ENCODE peak calls at places on chromosomes 11 and 22, in nine cellular contexts. E, R, G, T, H, X, F, S and L are unnamed samples.

GRCh38 chr22:35477911-35478582 is 62.6 kb upstream of the RASD2 start:
- DNase-seq in E (no peak), R (peak; percentile 93), G (peak; percentile 78), T (peak; percentile 50), H (peak; percentile 70), X (no peak), F (peak; percentile 98), S (no peak), L (no peak)

GRCh38 chr11:76313913-76314740 is 66.8 kb downstream of the THAP12 start:
- DNase-seq in E (no peak), R (no peak), G (peak; percentile 62), T (no peak), H (peak; percentile 39), X (no peak), F (no peak), S (no peak), L (no peak)

GRCh38 chr22:43317252-43317651 is 25.9 kb downstream of the SCUBE1 start:
- DNase-seq in E (no peak), R (no peak), G (no peak), T (no peak), H (no peak), X (no peak), F (no peak), S (no peak), L (no peak)

GRCh38 chr11:62806611-62807121 is 1.4 kb upstream of the NXF1 start:
- DNase-seq in E (no peak), R (no peak), G (peak; percentile 71), T (no peak), H (peak; percentile 47), X (peak; percentile 59), F (no peak), S (no peak), L (no peak)

GRCh38 chr11:65829459-65829858 is 4.3 kb upstream of the SNX32 start:
- DNase-seq in E (no peak), R (no peak), G (no peak), T (no peak), H (no peak), X (no peak), F (no peak), S (no peak), L (no peak)

GRCh38 chr22:44363214-44363979 is 50.6 kb upstream of the SHISAL1 start:
- DNase-seq in E (no peak), R (peak; percentile 68), G (peak; percentile 91), T (peak; percentile 93), H (peak; percentile 99), X (peak; percentile 88), F (no peak), S (peak; percentile 65), L (no peak)

GRCh38 chr11:105181521-105181920 is 42.0 kb upstream of the CARD18 start:
- DNase-seq in E (no peak), R (no peak), G (no peak), T (no peak), H (peak; percentile 77), X (no peak), F (no peak), S (no peak), L (no peak)

GRCh38 chr11:69123593-69124545 is 31.9 kb upstream of the SMIM38 start:
- DNase-seq in E (peak; percentile 63), R (no peak), G (no peak), T (no peak), H (no peak), X (no peak), F (no peak), S (no peak), L (no peak)

GRCh38 chr11:47571895-47572294 is 6.5 kb downstream of the PTPMT1 start:
- DNase-seq in E (no peak), R (no peak), G (no peak), T (no peak), H (no peak), X (no peak), F (no peak), S (no peak), L (no peak)

GRCh38 chr11:47578524-47579460 is at the start of the genes KBTBD4 and NDUFS3:
- DNase-seq in E (peak; percentile 96), R (peak; percentile 94), G (peak; percentile 91), T (peak; percentile 85), H (peak; percentile 92), X (peak; percentile 90), F (peak; percentile 70), S (peak; percentile 93), L (peak; percentile 96)

GRCh38 chr11:47572715-47573255 is 6.0 kb downstream of the KBTBD4 start:
- DNase-seq in E (no peak), R (no peak), G (peak; percentile 32), T (no peak), H (no peak), X (no peak), F (no peak), S (no peak), L (no peak)

GRCh38 chr11:47573321-47573720 is 5.4 kb downstream of the KBTBD4 start:
- DNase-seq in E (no peak), R (no peak), G (peak; percentile 29), T (no peak), H (no peak), X (no peak), F (no peak), S (no peak), L (no peak)

DNA sequence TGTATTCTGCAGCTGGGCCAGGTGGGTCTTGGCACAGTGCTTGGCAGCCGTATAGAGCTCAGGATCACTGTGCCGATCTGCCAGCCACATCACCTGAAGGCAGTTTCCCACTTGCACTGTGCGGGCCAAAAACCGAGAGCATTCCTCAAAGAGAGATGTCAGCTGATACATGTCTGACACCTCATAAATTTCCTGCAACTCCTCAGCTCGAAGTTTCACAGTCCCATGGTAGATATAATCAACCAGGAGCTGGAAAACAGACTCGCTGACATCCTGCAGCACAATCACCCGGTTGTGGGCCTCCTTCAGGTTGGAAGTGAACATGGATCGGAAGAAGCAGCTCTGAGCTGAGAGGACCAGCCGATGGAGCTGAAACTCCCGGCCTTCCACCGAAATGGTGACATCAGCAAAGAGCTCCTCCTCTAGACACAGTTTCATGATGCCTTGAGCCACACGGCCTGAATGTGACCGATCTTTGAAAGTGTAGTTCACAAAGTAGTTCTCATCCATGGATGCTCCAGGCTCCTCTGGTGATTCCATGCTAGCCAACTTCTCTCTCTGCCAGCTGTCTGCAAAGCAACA is 1.2 kb downstream of the KBTBD4 start:
- DNase-seq in E (no peak), R (no peak), G (peak; percentile 7), T (no peak), H (no peak), X (no peak), F (no peak), S (no peak), L (no peak)
- H3K27ac ChIP-seq in E (peak overlapping the region; percentile 6), R (no peak overlapping the region), G (no peak overlapping the region), T (no peak overlapping the region), H (peak overlapping the region; percentile 91), X (no peak overlapping the region), F (no peak overlapping the region), S (no peak overlapping the region), L (peak overlapping the region; percentile 81)

GRCh38 chr11:111779118-111779517 is 12.9 kb upstream of the PPP2R1B start:
- DNase-seq in E (no peak), R (no peak), G (no peak), T (no peak), H (no peak), X (no peak), F (no peak), S (no peak), L (no peak)

GRCh38 chr11:111785076-111785475 is 18.9 kb upstream of the PPP2R1B start:
- DNase-seq in E (no peak), R (no peak), G (no peak), T (no peak), H (no peak), X (no peak), F (no peak), S (no peak), L (no peak)

GRCh38 chr11:111778047-111778558 is 11.9 kb upstream of the PPP2R1B start:
- DNase-seq in E (no peak), R (no peak), G (no peak), T (no peak), H (no peak), X (no peak), F (no peak), S (no peak), L (no peak)

GRCh38 chr11:111785886-111786412 is 19.8 kb upstream of the PPP2R1B start:
- DNase-seq in E (no peak), R (no peak), G (no peak), T (no peak), H (no peak), X (no peak), F (no peak), S (no peak), L (no peak)

GRCh38 chr11:111782109-111782784 is 16.1 kb upstream of the PPP2R1B start:
- DNase-seq in E (no peak), R (no peak), G (no peak), T (no peak), H (no peak), X (no peak), F (no peak), S (no peak), L (no peak)
- H3K9me3 ChIP-seq in E (no peaks in the 10 kb centered on the region), R (no peaks in the 10 kb centered on the region), G (no peaks in the 10 kb centered on the region), T (no peaks in the 10 kb centered on the region), H (no peaks in the 10 kb centered on the region), X (no peaks in the 10 kb centered on the region), F (no peaks in the 10 kb centered on the region), S (no peaks in the 10 kb centered on the region), L (no peaks in the 10 kb centered on the region)

DNA sequence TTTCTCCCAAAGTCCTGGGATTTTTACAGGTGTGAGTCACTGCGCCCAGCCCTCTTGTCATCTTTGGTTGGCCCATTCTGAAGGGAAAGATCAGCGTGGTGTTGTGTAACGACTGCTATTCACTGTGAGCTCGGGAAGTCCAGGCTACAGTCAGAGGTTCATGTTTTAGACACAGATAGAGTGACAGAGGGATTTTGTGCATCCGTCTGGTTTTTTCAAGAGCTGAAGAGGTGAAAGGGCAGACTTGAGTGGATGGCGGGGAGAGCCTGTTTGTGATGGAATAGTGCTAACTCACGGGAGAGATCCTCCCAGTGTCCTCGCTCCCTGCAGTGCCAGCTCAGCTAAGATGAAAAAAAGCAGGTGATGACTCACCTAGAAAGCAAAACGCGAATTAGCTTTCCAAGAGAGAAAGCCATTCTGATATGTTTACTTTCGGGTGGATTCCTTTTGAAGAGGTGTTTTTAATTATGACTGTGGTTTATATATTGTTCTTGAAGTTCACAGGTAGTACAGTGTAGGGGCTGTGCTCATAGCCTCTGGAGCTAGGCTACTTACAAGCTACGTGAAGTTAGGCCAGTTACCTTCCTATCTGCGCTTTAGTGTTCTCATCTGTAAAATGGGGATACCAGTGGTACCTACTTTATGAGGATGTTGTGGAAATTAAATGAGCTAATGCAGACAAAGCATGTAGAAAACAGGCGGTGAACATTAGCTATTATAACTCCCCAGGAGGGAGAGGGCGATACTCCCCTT is 67.2 kb downstream of the C11orf91 start:
- DNase-seq in E (no peak), R (no peak), G (no peak), T (no peak), H (peak; percentile 56), X (no peak), F (no peak), S (no peak), L (no peak)
- H3K27ac ChIP-seq in E (no peak overlapping the region), R (no peak overlapping the region), G (no peak overlapping the region), T (no peak overlapping the region), H (no peak overlapping the region), X (no peak overlapping the region), F (no peak overlapping the region), S (no peak overlapping the region), L (no peak overlapping the region)

GRCh38 chr22:48581821-48582469 is 1245.7 kb downstream of the BRD1 start:
- DNase-seq in E (no peak), R (no peak), G (peak; percentile 14), T (no peak), H (no peak), X (no peak), F (no peak), S (no peak), L (no peak)

GRCh38 chr22:48579035-48579914 is 1248.4 kb downstream of the BRD1 start:
- DNase-seq in E (no peak), R (no peak), G (peak; percentile 15), T (no peak), H (no peak), X (no peak), F (no peak), S (no peak), L (no peak)

GRCh38 chr22:48579915-48580279 is 1247.8 kb downstream of the BRD1 start:
- DNase-seq in E (no peak), R (no peak), G (no peak), T (no peak), H (no peak), X (no peak), F (no peak), S (no peak), L (no peak)

GRCh38 chr22:48581206-48581766 is 1246.4 kb downstream of the BRD1 start:
- DNase-seq in E (no peak), R (no peak), G (peak; percentile 29), T (no peak), H (no peak), X (no peak), F (no peak), S (no peak), L (no peak)

GRCh38 chr22:48580481-48580970 is 1247.1 kb downstream of the BRD1 start:
- DNase-seq in E (no peak), R (no peak), G (peak; percentile 19), T (no peak), H (no peak), X (no peak), F (no peak), S (no peak), L (no peak)
- H3K9me3 ChIP-seq in E (no peaks in the 10 kb centered on the region), R (no peaks in the 10 kb centered on the region), G (no peaks in the 10 kb centered on the region), T (no peaks in the 10 kb centered on the region), H (no peaks in the 10 kb centered on the region), X (no peaks in the 10 kb centered on the region), F (no peaks in the 10 kb centered on the region), S (no peaks in the 10 kb centered on the region), L (no peaks in the 10 kb centered on the region)